ENCODE peak calls at places on chromosome 12, in eight cellular contexts. One of them, this sample, is unnamed.

GRCh38 chr12:106598003-106598402 is 15.2 kb downstream of the RFX4 start:
- DNase-seq in posterior vena cava: no peak
- DNase-seq in stimulated activated CD8-positive, alpha-beta memory T cell treated with anti-CD3 and anti-CD28 coated beads, Interleukin-7, amount 100 ng/mL, for 24 hours: no peak
- DNase-seq in iris pigment epithelial cell: no peak
- DNase-seq in substantia nigra: no peak
- DNase-seq in KG1: no peak
- DNase-seq in CD8-positive, alpha-beta T cell: no peak
- DNase-seq in HFF-Myc: no peak
- DNase-seq in this sample: no peak

GRCh38 chr12:57504033-57504432 is 16.2 kb downstream of the MARS1 start:
- DNase-seq in posterior vena cava: peak
- DNase-seq in stimulated activated CD8-positive, alpha-beta memory T cell treated with anti-CD3 and anti-CD28 coated beads, Interleukin-7, amount 100 ng/mL, for 24 hours: no peak
- DNase-seq in iris pigment epithelial cell: no peak
- DNase-seq in substantia nigra: no peak
- DNase-seq in KG1: no peak
- DNase-seq in CD8-positive, alpha-beta T cell: no peak
- DNase-seq in HFF-Myc: no peak
- DNase-seq in this sample: no peak

GRCh38 chr12:71194657-71195056 is 36.9 kb upstream of the TSPAN8 start:
- DNase-seq in posterior vena cava: no peak
- DNase-seq in stimulated activated CD8-positive, alpha-beta memory T cell treated with anti-CD3 and anti-CD28 coated beads, Interleukin-7, amount 100 ng/mL, for 24 hours: no peak
- DNase-seq in iris pigment epithelial cell: no peak
- DNase-seq in substantia nigra: no peak
- DNase-seq in KG1: no peak
- DNase-seq in CD8-positive, alpha-beta T cell: no peak
- DNase-seq in HFF-Myc: no peak
- DNase-seq in this sample: no peak

GRCh38 chr12:56840922-56841321 is 77.8 kb downstream of the HSD17B6 start:
- DNase-seq in posterior vena cava: no peak
- DNase-seq in stimulated activated CD8-positive, alpha-beta memory T cell treated with anti-CD3 and anti-CD28 coated beads, Interleukin-7, amount 100 ng/mL, for 24 hours: no peak
- DNase-seq in iris pigment epithelial cell: peak
- DNase-seq in substantia nigra: no peak
- DNase-seq in KG1: no peak
- DNase-seq in CD8-positive, alpha-beta T cell: no peak
- DNase-seq in HFF-Myc: no peak
- DNase-seq in this sample: peak

GRCh38 chr12:106197906-106198623 is 49.8 kb downstream of the CKAP4 start:
- DNase-seq in posterior vena cava: no peak
- DNase-seq in stimulated activated CD8-positive, alpha-beta memory T cell treated with anti-CD3 and anti-CD28 coated beads, Interleukin-7, amount 100 ng/mL, for 24 hours: no peak
- DNase-seq in iris pigment epithelial cell: no peak
- DNase-seq in substantia nigra: no peak
- DNase-seq in KG1: no peak
- DNase-seq in CD8-positive, alpha-beta T cell: no peak
- DNase-seq in HFF-Myc: no peak
- DNase-seq in this sample: no peak

GRCh38 chr12:105570944-105571343 is 240.5 kb downstream of the C12orf75 start:
- DNase-seq in posterior vena cava: no peak
- DNase-seq in stimulated activated CD8-positive, alpha-beta memory T cell treated with anti-CD3 and anti-CD28 coated beads, Interleukin-7, amount 100 ng/mL, for 24 hours: no peak
- DNase-seq in iris pigment epithelial cell: no peak
- DNase-seq in substantia nigra: no peak
- DNase-seq in KG1: no peak
- DNase-seq in CD8-positive, alpha-beta T cell: no peak
- DNase-seq in HFF-Myc: no peak
- DNase-seq in this sample: no peak

GRCh38 chr12:80232873-80233272 is 133.5 kb downstream of the OTOGL start:
- DNase-seq in posterior vena cava: no peak
- DNase-seq in stimulated activated CD8-positive, alpha-beta memory T cell treated with anti-CD3 and anti-CD28 coated beads, Interleukin-7, amount 100 ng/mL, for 24 hours: no peak
- DNase-seq in iris pigment epithelial cell: peak
- DNase-seq in substantia nigra: no peak
- DNase-seq in KG1: no peak
- DNase-seq in CD8-positive, alpha-beta T cell: no peak
- DNase-seq in HFF-Myc: no peak
- DNase-seq in this sample: no peak

GRCh38 chr12:53561590-53561953 is 54.3 kb upstream of the NPFF start:
- DNase-seq in posterior vena cava: no peak
- DNase-seq in stimulated activated CD8-positive, alpha-beta memory T cell treated with anti-CD3 and anti-CD28 coated beads, Interleukin-7, amount 100 ng/mL, for 24 hours: no peak
- DNase-seq in iris pigment epithelial cell: peak
- DNase-seq in substantia nigra: no peak
- DNase-seq in KG1: no peak
- DNase-seq in CD8-positive, alpha-beta T cell: no peak
- DNase-seq in HFF-Myc: peak
- DNase-seq in this sample: peak

GRCh38 chr12:21428241-21428640 is 9.2 kb upstream of the PYROXD1 start:
- DNase-seq in posterior vena cava: no peak
- DNase-seq in stimulated activated CD8-positive, alpha-beta memory T cell treated with anti-CD3 and anti-CD28 coated beads, Interleukin-7, amount 100 ng/mL, for 24 hours: no peak
- DNase-seq in iris pigment epithelial cell: peak
- DNase-seq in substantia nigra: no peak
- DNase-seq in KG1: no peak
- DNase-seq in CD8-positive, alpha-beta T cell: no peak
- DNase-seq in HFF-Myc: no peak
- DNase-seq in this sample: no peak

GRCh38 chr12:60684988-60685655 is 1089.3 kb downstream of the SLC16A7 start:
- DNase-seq in posterior vena cava: peak
- DNase-seq in stimulated activated CD8-positive, alpha-beta memory T cell treated with anti-CD3 and anti-CD28 coated beads, Interleukin-7, amount 100 ng/mL, for 24 hours: no peak
- DNase-seq in iris pigment epithelial cell: no peak
- DNase-seq in substantia nigra: no peak
- DNase-seq in KG1: no peak
- DNase-seq in CD8-positive, alpha-beta T cell: no peak
- DNase-seq in HFF-Myc: no peak
- DNase-seq in this sample: no peak

GRCh38 chr12:53538209-53538689 is 31.0 kb upstream of the NPFF start:
- DNase-seq in posterior vena cava: no peak
- DNase-seq in stimulated activated CD8-positive, alpha-beta memory T cell treated with anti-CD3 and anti-CD28 coated beads, Interleukin-7, amount 100 ng/mL, for 24 hours: no peak
- DNase-seq in iris pigment epithelial cell: peak
- DNase-seq in substantia nigra: peak
- DNase-seq in KG1: no peak
- DNase-seq in CD8-positive, alpha-beta T cell: no peak
- DNase-seq in HFF-Myc: no peak
- DNase-seq in this sample: peak

GRCh38 chr12:17371491-17372290 is 718.3 kb downstream of the RERGL start:
- DNase-seq in posterior vena cava: no peak
- DNase-seq in stimulated activated CD8-positive, alpha-beta memory T cell treated with anti-CD3 and anti-CD28 coated beads, Interleukin-7, amount 100 ng/mL, for 24 hours: no peak
- DNase-seq in iris pigment epithelial cell: no peak
- DNase-seq in substantia nigra: no peak
- DNase-seq in KG1: no peak
- DNase-seq in CD8-positive, alpha-beta T cell: no peak
- DNase-seq in HFF-Myc: no peak
- DNase-seq in this sample: no peak

GRCh38 chr12:81284137-81284536 is 206.3 kb downstream of the ACSS3 start:
- DNase-seq in posterior vena cava: no peak
- DNase-seq in stimulated activated CD8-positive, alpha-beta memory T cell treated with anti-CD3 and anti-CD28 coated beads, Interleukin-7, amount 100 ng/mL, for 24 hours: no peak
- DNase-seq in iris pigment epithelial cell: peak
- DNase-seq in substantia nigra: no peak
- DNase-seq in KG1: no peak
- DNase-seq in CD8-positive, alpha-beta T cell: no peak
- DNase-seq in HFF-Myc: no peak
- DNase-seq in this sample: no peak

GRCh38 chr12:69985656-69986055 is 160.6 kb downstream of the MYRFL start:
- DNase-seq in posterior vena cava: no peak
- DNase-seq in stimulated activated CD8-positive, alpha-beta memory T cell treated with anti-CD3 and anti-CD28 coated beads, Interleukin-7, amount 100 ng/mL, for 24 hours: no peak
- DNase-seq in iris pigment epithelial cell: no peak
- DNase-seq in substantia nigra: no peak
- DNase-seq in KG1: no peak
- DNase-seq in CD8-positive, alpha-beta T cell: no peak
- DNase-seq in HFF-Myc: no peak
- DNase-seq in this sample: no peak

GRCh38 chr12:50070314-50071060 is 13.1 kb downstream of the ASIC1 start:
- DNase-seq in posterior vena cava: peak
- DNase-seq in stimulated activated CD8-positive, alpha-beta memory T cell treated with anti-CD3 and anti-CD28 coated beads, Interleukin-7, amount 100 ng/mL, for 24 hours: no peak
- DNase-seq in iris pigment epithelial cell: peak
- DNase-seq in substantia nigra: peak
- DNase-seq in KG1: peak
- DNase-seq in CD8-positive, alpha-beta T cell: peak
- DNase-seq in HFF-Myc: peak
- DNase-seq in this sample: peak

GRCh38 chr12:122022393-122023338 is 982 bp downstream of the BCL7A start:
- DNase-seq in posterior vena cava: no peak
- DNase-seq in stimulated activated CD8-positive, alpha-beta memory T cell treated with anti-CD3 and anti-CD28 coated beads, Interleukin-7, amount 100 ng/mL, for 24 hours: no peak
- DNase-seq in iris pigment epithelial cell: peak
- DNase-seq in substantia nigra: no peak
- DNase-seq in KG1: no peak
- DNase-seq in CD8-positive, alpha-beta T cell: no peak
- DNase-seq in HFF-Myc: no peak
- DNase-seq in this sample: peak

GRCh38 chr12:103495783-103496456 is at the start of gene C12orf42:
- DNase-seq in posterior vena cava: no peak
- DNase-seq in stimulated activated CD8-positive, alpha-beta memory T cell treated with anti-CD3 and anti-CD28 coated beads, Interleukin-7, amount 100 ng/mL, for 24 hours: no peak
- DNase-seq in iris pigment epithelial cell: peak
- DNase-seq in substantia nigra: peak
- DNase-seq in KG1: no peak
- DNase-seq in CD8-positive, alpha-beta T cell: peak
- DNase-seq in HFF-Myc: no peak
- DNase-seq in this sample: peak

GRCh38 chr12:52235001-52235760 is 2.1 kb downstream of the KRT7 start:
- DNase-seq in posterior vena cava: no peak
- DNase-seq in stimulated activated CD8-positive, alpha-beta memory T cell treated with anti-CD3 and anti-CD28 coated beads, Interleukin-7, amount 100 ng/mL, for 24 hours: no peak
- DNase-seq in iris pigment epithelial cell: no peak
- DNase-seq in substantia nigra: no peak
- DNase-seq in KG1: no peak
- DNase-seq in CD8-positive, alpha-beta T cell: no peak
- DNase-seq in HFF-Myc: no peak
- DNase-seq in this sample: peak

This sample was measured in cardiac muscle cell.